ENCODE peak calls at places on chromosomes 6 and 20, in nine cellular contexts. U is pancreas, P is ovary, W is cardiac muscle cell, C is transverse colon, Q is A549, E is endothelial cell of umbilical vein, T is right lobe of liver, A is adrenal gland. S is an unnamed sample.

GRCh38 chr20:22663528-22664025 is 79.2 kb upstream of the FOXA2 start:
- DNase-seq in A (no peak), W (no peak), C (no peak), Q (no peak), U (no peak), T (no peak), E (no peak), P (no peak), S (no peak)

GRCh38 chr6:143225929-143226328 is 165.2 kb downstream of the AIG1 start:
- DNase-seq in P (no peak), C (no peak), Q (no peak), U (no peak), T (no peak), E (no peak), A (no peak), W (no peak), S (no peak)

GRCh38 chr20:38112249-38112942 is 52.7 kb downstream of the TGM2 start:
- DNase-seq in P (no peak), W (no peak), U (no peak), C (no peak), Q (no peak), E (no peak), A (peak), T (no peak), S (peak)

GRCh38 chr20:51926670-51927305 is 124.5 kb upstream of the SALL4 start:
- DNase-seq in E (peak), U (no peak), A (no peak), W (peak), C (no peak), P (no peak), T (no peak), Q (no peak), S (no peak)

GRCh38 chr6:156918647-156919046 is 141.5 kb downstream of the ARID1B start:
- DNase-seq in Q (no peak), T (no peak), C (no peak), A (no peak), E (no peak), P (no peak), W (no peak), U (no peak), S (no peak)

GRCh38 chr20:46113071-46113470 is 5.0 kb upstream of the CD40 start:
- DNase-seq in P (no peak), T (no peak), W (no peak), E (no peak), A (no peak), C (no peak), Q (no peak), U (no peak), S (no peak)

GRCh38 chr20:2804921-2805681 is 4.7 kb upstream of the CPXM1 start:
- DNase-seq in W (peak), P (no peak), C (no peak), Q (no peak), A (no peak), U (no peak), E (no peak), T (no peak), S (no peak)

GRCh38 chr20:57941572-57942381 is 232.0 kb upstream of the PMEPA1 start:
- DNase-seq in P (no peak), C (no peak), W (no peak), E (no peak), U (peak), A (no peak), T (peak), Q (peak), S (no peak)

GRCh38 chr6:1715336-1715735 is 105.6 kb downstream of the FOXC1 start:
- DNase-seq in Q (no peak), P (no peak), C (no peak), E (no peak), T (no peak), W (no peak), U (no peak), A (no peak), S (no peak)

GRCh38 chr20:37251836-37252477 is 9.7 kb downstream of the GHRH start:
- DNase-seq in U (no peak), Q (no peak), W (no peak), C (no peak), A (no peak), E (no peak), P (no peak), T (no peak), S (no peak)

GRCh38 chr6:4320860-4321259 is 185.5 kb upstream of the ECI2 start:
- DNase-seq in C (no peak), T (no peak), U (no peak), Q (peak), P (no peak), A (no peak), W (peak), E (peak), S (no peak)
- H3K27ac ChIP-seq in C (peak), T (no peak), U (peak), Q (peak), P (no peak), A (no peak), W (peak), E (peak), S (peak)

DNA sequence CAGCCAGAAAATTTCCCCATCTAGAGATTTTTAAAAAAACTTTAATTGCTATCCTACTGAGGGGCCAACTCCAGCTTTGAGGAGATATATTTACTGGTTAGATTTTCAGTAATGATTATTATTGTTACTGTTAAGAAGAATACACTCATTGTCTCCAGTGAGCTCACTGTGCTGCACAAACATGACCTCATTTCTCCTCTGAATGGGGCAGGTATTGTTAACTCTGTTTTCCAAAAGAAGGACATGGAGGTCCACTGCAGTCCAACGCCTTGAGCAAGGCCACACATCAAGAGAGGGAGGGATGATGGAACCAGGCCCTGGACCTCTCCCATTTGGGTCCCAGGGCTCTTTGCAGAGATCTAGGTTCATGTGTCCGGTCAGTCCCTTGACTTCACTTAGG is 13.9 kb upstream of the SCUBE3 start:
- DNase-seq in U (no peak), W (no peak), Q (no peak), P (no peak), T (no peak), C (no peak), A (no peak), E (no peak), S (no peak)
- H3K27ac ChIP-seq in U (no peak), W (no peak), Q (no peak), P (no peak), T (no peak), C (no peak), A (no peak), E (no peak), S (no peak)

GRCh38 chr20:31597483-31597858 is 7.6 kb upstream of the ID1 start:
- DNase-seq in T (no peak), W (no peak), E (no peak), C (no peak), A (no peak), U (no peak), Q (no peak), P (no peak), S (no peak)
- H3K27ac ChIP-seq in T (no peak), W (peak), E (no peak), C (peak), A (no peak), U (no peak), Q (peak), P (no peak), S (no peak)

DNA sequence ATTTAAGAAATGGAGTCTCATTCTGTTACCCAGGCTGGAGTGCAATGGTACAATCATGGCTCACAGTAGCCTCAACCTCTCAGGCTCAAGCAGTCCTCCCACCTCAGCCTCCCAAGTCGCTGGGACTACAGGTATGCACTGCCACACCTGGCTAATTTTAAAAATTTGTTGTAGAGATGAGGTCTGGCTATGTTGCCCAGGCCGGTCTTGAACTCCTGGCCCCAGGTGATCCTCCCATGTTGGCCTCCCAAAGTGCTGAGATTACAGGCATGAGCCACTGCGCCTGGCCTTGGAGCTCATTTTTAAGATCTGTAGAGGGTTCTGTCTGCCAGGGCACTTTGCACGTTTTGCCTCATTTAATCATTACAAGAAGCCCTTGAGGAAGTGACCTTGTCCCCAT is 17.5 kb downstream of the ZC3H12D start:
- DNase-seq in P (no peak), A (no peak), E (no peak), W (no peak), T (no peak), C (no peak), Q (no peak), U (no peak), S (no peak)
- H3K27ac ChIP-seq in P (no peak), A (no peak), E (no peak), W (no peak), T (no peak), C (no peak), Q (no peak), U (no peak), S (no peak)

GRCh38 chr6:15510536-15511247 is 152.1 kb downstream of the DTNBP1 start:
- DNase-seq in E (no peak), T (no peak), Q (no peak), A (no peak), U (no peak), P (no peak), W (no peak), C (no peak), S (no peak)

GRCh38 chr6:15513131-15513771 is 149.6 kb downstream of the DTNBP1 start:
- DNase-seq in A (no peak), P (no peak), Q (no peak), C (no peak), U (no peak), E (no peak), W (no peak), T (no peak), S (peak)

GRCh38 chr6:15512126-15512525 is 150.7 kb downstream of the DTNBP1 start:
- DNase-seq in E (no peak), T (no peak), U (no peak), Q (peak), A (peak), P (no peak), C (no peak), W (no peak), S (peak)

GRCh38 chr6:15510121-15510520 is 152.7 kb downstream of the DTNBP1 start:
- DNase-seq in C (no peak), U (no peak), Q (no peak), A (no peak), P (no peak), E (no peak), T (no peak), W (no peak), S (peak)

DNA sequence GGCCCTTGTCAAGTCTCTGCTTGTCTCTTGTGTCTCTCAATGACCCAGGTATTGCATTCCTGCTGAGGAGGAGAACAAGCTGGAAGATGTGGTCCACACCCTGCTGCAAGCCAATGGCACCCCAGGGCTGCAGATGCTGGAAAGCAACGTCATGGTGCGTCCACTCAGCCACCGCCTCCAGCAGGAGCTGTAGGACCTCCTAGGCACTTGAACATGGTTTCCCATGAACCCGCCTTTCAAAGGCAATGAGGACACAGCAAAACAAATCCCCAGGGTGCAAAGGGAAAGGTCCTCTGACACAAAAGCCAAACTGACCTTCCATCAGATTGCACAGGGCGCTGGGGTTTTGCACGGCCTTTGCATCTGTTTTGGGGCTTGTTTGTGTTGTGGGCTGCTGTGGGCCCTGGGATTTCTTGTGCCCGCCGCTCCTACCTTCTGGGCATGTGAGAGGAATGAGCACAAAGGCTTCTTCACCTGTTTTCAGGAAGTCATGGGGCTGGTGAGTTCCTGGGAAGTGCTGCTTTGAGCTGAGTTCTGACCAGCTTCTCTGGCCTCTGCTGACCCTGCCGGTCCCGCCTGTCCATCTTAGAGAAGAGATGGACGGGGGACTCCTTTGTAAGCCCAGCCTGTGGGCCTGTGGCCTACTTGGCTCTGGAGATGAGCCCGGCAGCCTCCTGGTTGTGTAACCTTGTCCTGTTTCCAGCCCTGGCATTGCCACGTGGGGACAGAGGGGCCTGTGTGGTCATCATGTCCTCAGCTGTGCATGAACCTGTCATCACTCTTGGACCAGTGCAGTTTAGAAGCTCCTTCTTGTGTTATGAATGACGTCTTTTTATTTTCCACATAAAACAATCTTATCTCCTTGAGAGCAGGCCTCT is 151.3 kb downstream of the DTNBP1 start:
- DNase-seq in E (no peak), W (no peak), T (peak), P (no peak), C (no peak), Q (no peak), A (peak), U (no peak), S (peak)
- H3K27ac ChIP-seq in E (no peak), W (no peak), T (peak), P (no peak), C (no peak), Q (no peak), A (no peak), U (no peak), S (no peak)

GRCh38 chr6:136736281-136736960 is 55.9 kb downstream of the MAP3K5 start:
- DNase-seq in Q (no peak), U (no peak), C (no peak), P (no peak), T (no peak), A (no peak), E (peak), W (no peak), S (no peak)

GRCh38 chr6:136737343-136738177 is 54.7 kb downstream of the MAP3K5 start:
- DNase-seq in C (no peak), T (no peak), Q (no peak), W (peak), U (no peak), A (peak), E (peak), P (no peak), S (no peak)

GRCh38 chr6:136739071-136739470 is 53.2 kb downstream of the MAP3K5 start:
- DNase-seq in U (no peak), E (no peak), P (no peak), W (no peak), Q (no peak), C (no peak), T (no peak), A (no peak), S (no peak)

GRCh38 chr6:136738178-136739057 is 53.9 kb downstream of the MAP3K5 start:
- DNase-seq in C (peak), U (no peak), E (peak), W (peak), T (no peak), A (peak), Q (no peak), P (peak), S (no peak)

GRCh38 chr6:136734977-136735376 is 57.3 kb downstream of the MAP3K5 start:
- DNase-seq in Q (no peak), U (no peak), T (no peak), C (no peak), W (no peak), P (no peak), A (no peak), E (no peak), S (no peak)
- H3K27ac ChIP-seq in Q (no peak), U (no peak), T (no peak), C (no peak), W (no peak), P (no peak), A (no peak), E (no peak), S (no peak)

GRCh38 chr6:39425346-39426056 is 103.0 kb upstream of the KCNK16 start:
- DNase-seq in A (no peak), T (no peak), E (no peak), W (peak), P (no peak), U (no peak), C (no peak), Q (no peak), S (no peak)

GRCh38 chr6:39422273-39422672 is 99.8 kb upstream of the KCNK16 start:
- DNase-seq in Q (no peak), A (no peak), C (no peak), T (no peak), P (no peak), E (no peak), U (no peak), W (no peak), S (no peak)

GRCh38 chr6:39426057-39426592 is 103.6 kb upstream of the KCNK16 start:
- DNase-seq in U (no peak), E (peak), A (no peak), T (no peak), C (no peak), W (peak), Q (peak), P (no peak), S (no peak)

GRCh38 chr6:39421383-39422225 is 99.1 kb upstream of the KCNK16 start:
- DNase-seq in P (no peak), Q (no peak), W (peak), U (no peak), E (no peak), T (no peak), A (no peak), C (no peak), S (no peak)

GRCh38 chr6:39424831-39425230 is 102.3 kb upstream of the KCNK16 start:
- DNase-seq in Q (no peak), C (no peak), W (no peak), P (no peak), U (no peak), A (no peak), T (no peak), E (no peak), S (no peak)
- H3K27ac ChIP-seq in Q (no peak), C (peak), W (no peak), P (no peak), U (no peak), A (no peak), T (no peak), E (no peak), S (no peak)

GRCh38 chr6:6824381-6824780 is 235.9 kb downstream of the LY86 start:
- DNase-seq in C (no peak), W (no peak), A (no peak), E (no peak), Q (no peak), U (no peak), T (no peak), P (no peak), S (no peak)
- H3K27ac ChIP-seq in C (no peak), W (no peak), A (no peak), E (no peak), Q (no peak), U (no peak), T (peak), P (no peak), S (no peak)

GRCh38 chr6:106372838-106373501 is 12.5 kb downstream of the CRYBG1 start:
- DNase-seq in Q (no peak), T (no peak), C (no peak), P (no peak), A (no peak), W (no peak), U (no peak), E (no peak), S (no peak)
- H3K27ac ChIP-seq in Q (no peak), T (no peak), C (no peak), P (no peak), A (no peak), W (no peak), U (no peak), E (no peak), S (no peak)

S was measured in kidney.